ENCODE peak calls at places on chromosomes 2 and 18, in nine cellular contexts. M, L, G, O, F, E, J, D and N are unnamed samples.
A peak's percentile ranks its signal among the peaks of the same experiment; 100 is the strongest.

GRCh38 chr2:176817061-176817565 is 395.5 kb upstream of the HNRNPA3 start:
- DNase-seq in M (no peak), L (no peak), G (no peak), O (peak; percentile 7), F (no peak), E (no peak), J (no peak), D (no peak), N (no peak)

GRCh38 chr18:36947820-36948348 is 119.0 kb downstream of the KIAA1328 start:
- DNase-seq in M (no peak), L (no peak), G (no peak), O (no peak), F (no peak), E (no peak), J (no peak), D (no peak), N (no peak)

GRCh38 chr18:50298443-50299284 is 11.2 kb upstream of the CXXC1 start:
- DNase-seq in M (no peak), L (no peak), G (peak; percentile 76), O (no peak), F (no peak), E (no peak), J (no peak), D (no peak), N (no peak)

GRCh38 chr2:45974056-45974455 is 322.6 kb downstream of the PRKCE start:
- DNase-seq in M (no peak), L (no peak), G (no peak), O (no peak), F (no peak), E (no peak), J (no peak), D (no peak), N (no peak)

GRCh38 chr2:168510125-168510756 is 54.2 kb downstream of the CERS6 start:
- DNase-seq in M (no peak), L (no peak), G (no peak), O (no peak), F (no peak), E (no peak), J (no peak), D (no peak), N (no peak)

GRCh38 chr2:231425811-231426703 is 30.5 kb downstream of the B3GNT7 start:
- DNase-seq in M (no peak), L (no peak), G (no peak), O (no peak), F (no peak), E (no peak), J (no peak), D (no peak), N (no peak)

GRCh38 chr18:67035026-67035425 is 431.1 kb upstream of the CDH19 start:
- DNase-seq in M (no peak), L (no peak), G (no peak), O (no peak), F (no peak), E (no peak), J (no peak), D (no peak), N (no peak)

GRCh38 chr2:159716857-159717256 is 4.6 kb downstream of the MARCHF7 start:
- DNase-seq in M (no peak), L (no peak), G (no peak), O (no peak), F (no peak), E (no peak), J (no peak), D (no peak), N (no peak)

GRCh38 chr2:152336103-152336853 is 1.3 kb downstream of the FMNL2 start:
- DNase-seq in M (peak; percentile 80), L (peak; percentile 53), G (peak; percentile 86), O (peak; percentile 49), F (peak; percentile 72), E (no peak), J (peak; percentile 58), D (no peak), N (no peak)

GRCh38 chr18:34493099-34493544 is 217.0 kb upstream of the DTNA start:
- DNase-seq in M (peak; percentile 64), L (peak; percentile 74), G (peak; percentile 91), O (peak; percentile 61), F (peak; percentile 76), E (no peak), J (peak; percentile 85), D (peak; percentile 52), N (peak; percentile 72)

GRCh38 chr18:48002933-48003365 is 72.5 kb upstream of the SMAD2 start:
- DNase-seq in M (peak; percentile 53), L (peak; percentile 61), G (peak; percentile 90), O (no peak), F (peak; percentile 65), E (no peak), J (peak; percentile 67), D (peak; percentile 78), N (no peak)

GRCh38 chr2:240250985-240251847 is 110.8 kb upstream of the OTOS start:
- DNase-seq in M (peak; percentile 91), L (peak; percentile 91), G (peak; percentile 97), O (no peak), F (peak; percentile 87), E (peak; percentile 40), J (peak; percentile 90), D (peak; percentile 72), N (peak; percentile 86)

GRCh38 chr2:224927671-224928173 is 114.5 kb downstream of the DOCK10 start:
- DNase-seq in M (peak; percentile 39), L (peak; percentile 76), G (no peak), O (no peak), F (peak; percentile 54), E (peak; percentile 75), J (no peak), D (no peak), N (no peak)

GRCh38 chr2:122338000-122338399 is 582.5 kb downstream of the TSN start:
- DNase-seq in M (no peak), L (no peak), G (no peak), O (no peak), F (no peak), E (no peak), J (no peak), D (no peak), N (no peak)

DNA sequence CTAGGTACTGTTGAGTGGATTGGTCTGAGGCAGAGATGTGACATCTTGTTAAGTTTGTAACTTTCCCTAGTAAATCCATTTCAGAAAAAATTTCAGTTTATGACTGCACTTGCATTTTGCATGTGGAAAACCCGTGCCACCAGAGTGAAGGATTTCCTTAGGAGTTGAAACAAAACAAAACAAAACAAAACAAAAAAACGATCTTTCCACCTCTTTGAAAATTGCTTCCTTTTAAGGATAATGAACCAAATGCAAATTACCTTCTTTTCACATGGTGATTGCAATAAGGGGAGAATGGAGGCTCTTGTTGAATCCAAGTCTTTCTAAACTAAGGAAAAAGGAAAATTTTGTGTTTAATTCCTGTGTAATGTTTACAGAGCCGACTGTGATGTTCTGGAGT is 43.2 kb downstream of the PHLPP1 start:
- DNase-seq in M (no peak), L (no peak), G (no peak), O (no peak), F (no peak), E (no peak), J (no peak), D (no peak), N (no peak)
- H3K4me3 ChIP-seq in M (no peak overlapping the region), L (no peak overlapping the region), G (no peak overlapping the region), O (no peak overlapping the region), F (no peak overlapping the region), E (no peak overlapping the region), J (no peak overlapping the region), D (no peak overlapping the region), N (no peak overlapping the region)

DNA sequence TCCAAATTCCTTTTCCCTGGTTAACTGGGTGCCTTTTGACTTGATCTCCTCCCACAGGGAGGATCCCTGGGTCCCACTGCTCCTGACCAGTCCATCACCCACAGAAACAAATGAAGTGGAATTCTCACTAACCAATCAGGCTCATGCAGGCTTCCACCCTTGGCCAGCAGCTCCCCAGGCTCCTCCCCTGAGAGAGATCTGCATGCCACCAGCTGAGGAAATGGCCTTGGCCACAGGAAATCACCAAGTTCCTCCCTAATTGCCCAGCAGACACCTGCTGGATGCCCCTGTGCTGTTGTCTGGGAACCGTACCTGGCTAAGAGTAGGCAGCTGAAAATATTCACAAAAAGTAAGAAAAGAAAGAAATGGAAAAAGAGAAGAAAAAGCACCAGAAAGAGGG is 207.4 kb downstream of the NCK2 start:
- DNase-seq in M (no peak), L (no peak), G (no peak), O (no peak), F (no peak), E (no peak), J (no peak), D (no peak), N (no peak)
- H3K4me3 ChIP-seq in M (no peak overlapping the region), L (no peak overlapping the region), G (no peak overlapping the region), O (no peak overlapping the region), F (no peak overlapping the region), E (no peak overlapping the region), J (no peak overlapping the region), D (no peak overlapping the region), N (no peak overlapping the region)

GRCh38 chr2:28398101-28398834 is 5.6 kb downstream of the FOSL2 start:
- DNase-seq in M (peak; percentile 79), L (peak; percentile 71), G (peak; percentile 84), O (no peak), F (no peak), E (no peak), J (no peak), D (peak; percentile 61), N (peak; percentile 42)

GRCh38 chr2:28399289-28399688 is 6.6 kb downstream of the FOSL2 start:
- DNase-seq in M (no peak), L (no peak), G (peak; percentile 55), O (no peak), F (no peak), E (no peak), J (no peak), D (no peak), N (no peak)

GRCh38 chr2:28395334-28396061 is 2.8 kb downstream of the FOSL2 start:
- DNase-seq in M (peak; percentile 86), L (peak; percentile 69), G (peak; percentile 81), O (no peak), F (peak; percentile 78), E (no peak), J (peak; percentile 45), D (no peak), N (no peak)

GRCh38 chr2:28394997-28395333 is 2.3 kb downstream of the FOSL2 start:
- DNase-seq in M (no peak), L (no peak), G (no peak), O (no peak), F (no peak), E (no peak), J (no peak), D (no peak), N (no peak)

GRCh38 chr2:28397043-28397381 is 4.4 kb downstream of the FOSL2 start:
- DNase-seq in M (no peak), L (no peak), G (no peak), O (no peak), F (no peak), E (no peak), J (no peak), D (no peak), N (no peak)
- H3K4me3 ChIP-seq in M (peak overlapping the region; percentile 97), L (peak overlapping the region; percentile 96), G (peak overlapping the region; percentile 15), O (no peak overlapping the region), F (peak overlapping the region; percentile 95), E (peak overlapping the region; percentile 89), J (peak overlapping the region; percentile 12), D (peak overlapping the region; percentile 77), N (peak overlapping the region; percentile 67)

DNA sequence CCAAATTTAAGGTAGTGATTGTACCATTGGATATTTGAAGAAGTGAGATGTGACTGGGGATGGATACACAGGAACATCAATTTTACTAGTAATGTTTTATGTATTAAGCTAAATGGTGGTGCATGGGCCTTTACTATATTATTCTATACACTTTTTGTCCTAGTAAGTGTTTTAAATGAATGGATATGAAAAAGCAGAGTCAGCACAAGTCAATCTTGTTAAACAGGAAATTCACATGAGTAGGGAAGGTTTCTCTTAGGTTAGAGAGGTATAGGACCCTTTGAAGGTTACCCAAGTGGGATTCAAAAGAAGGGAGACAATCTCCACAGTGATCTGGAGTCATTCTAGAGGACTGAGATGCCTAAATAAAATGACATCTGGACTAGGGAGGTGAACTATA is 71.8 kb upstream of the NCKAP5 start:
- DNase-seq in M (no peak), L (no peak), G (no peak), O (no peak), F (no peak), E (no peak), J (no peak), D (no peak), N (no peak)
- H3K4me3 ChIP-seq in M (no peak overlapping the region), L (no peak overlapping the region), G (no peak overlapping the region), O (no peak overlapping the region), F (no peak overlapping the region), E (no peak overlapping the region), J (no peak overlapping the region), D (no peak overlapping the region), N (no peak overlapping the region)